ENCODE peak calls at places on chromosomes 5 and 9, in seven cellular contexts. I, O, B, W, V, X and L are unnamed samples.

GRCh38 chr9:122849546-122849945 is 21.2 kb upstream of the PDCL start:
- DNase-seq in I (no peak), O (no peak), B (no peak), W (no peak), V (no peak), X (no peak), L (no peak)

GRCh38 chr9:136762915-136763648 is 1.2 kb downstream of the LCN15 start:
- DNase-seq in I (no peak), O (no peak), B (no peak), W (peak), V (no peak), X (no peak), L (no peak)

GRCh38 chr5:81768960-81769452 is 18.1 kb upstream of the SSBP2 start:
- DNase-seq in I (no peak), O (peak), B (no peak), W (peak), V (no peak), X (no peak), L (no peak)

GRCh38 chr9:122347348-122348287 is 23.2 kb upstream of the PTGS1 start:
- DNase-seq in I (no peak), O (peak), B (no peak), W (peak), V (no peak), X (no peak), L (no peak)

GRCh38 chr5:133236541-133236951 is 184.7 kb downstream of the HSPA4 start:
- DNase-seq in I (no peak), O (no peak), B (no peak), W (no peak), V (no peak), X (no peak), L (no peak)

GRCh38 chr9:95189230-95190098 is 128.0 kb downstream of the FANCC start:
- DNase-seq in I (no peak), O (peak), B (no peak), W (no peak), V (no peak), X (no peak), L (no peak)

GRCh38 chr5:150302301-150303069 is at the start of gene ARSI:
- DNase-seq in I (no peak), O (peak), B (no peak), W (peak), V (no peak), X (no peak), L (peak)

GRCh38 chr9:121350993-121351561 is 19.0 kb downstream of the STOM start:
- DNase-seq in I (no peak), O (peak), B (no peak), W (peak), V (no peak), X (peak), L (peak)

GRCh38 chr9:123763910-123764588 is 165.9 kb downstream of the DENND1A start:
- DNase-seq in I (no peak), O (peak), B (no peak), W (peak), V (no peak), X (no peak), L (no peak)

GRCh38 chr5:138305797-138306196 is 25.8 kb downstream of the CDC25C start:
- DNase-seq in I (no peak), O (no peak), B (no peak), W (no peak), V (no peak), X (no peak), L (peak)

GRCh38 chr5:31366941-31367340 is 165.0 kb downstream of the DROSHA start:
- DNase-seq in I (no peak), O (peak), B (no peak), W (peak), V (no peak), X (no peak), L (no peak)

GRCh38 chr9:107810493-107810931 is 320.9 kb upstream of the KLF4 start:
- DNase-seq in I (no peak), O (peak), B (no peak), W (peak), V (no peak), X (no peak), L (no peak)

GRCh38 chr9:76576344-76576743 is 117.4 kb downstream of the GCNT1 start:
- DNase-seq in I (no peak), O (peak), B (no peak), W (peak), V (no peak), X (no peak), L (no peak)

GRCh38 chr5:26889810-26890209 is 148.6 kb downstream of the CDH9 start:
- DNase-seq in I (no peak), O (no peak), B (no peak), W (no peak), V (no peak), X (peak), L (no peak)

GRCh38 chr9:18274693-18275092 is 199.3 kb upstream of the ADAMTSL1 start:
- DNase-seq in I (no peak), O (peak), B (no peak), W (no peak), V (no peak), X (no peak), L (no peak)

GRCh38 chr9:87327567-87328125 is 170.0 kb upstream of the DAPK1 start:
- DNase-seq in I (no peak), O (peak), B (no peak), W (no peak), V (no peak), X (no peak), L (no peak)

GRCh38 chr5:6194261-6194875 is 184.0 kb downstream of the MED10 start:
- DNase-seq in I (no peak), O (no peak), B (no peak), W (no peak), V (no peak), X (no peak), L (no peak)